ENCODE peak calls at places on chromosomes 16 and 17, in five cellular contexts. Q is AG04450, K is BJ, D is brain microvascular endothelial cell, Y is IMR-90. R is an unnamed sample.

GRCh38 chr16:84509032-84509950 is 4.8 kb upstream of the MEAK7 start:
- DNase-seq in D (no peak), Q (no peak), K (no peak), Y (no peak), R (no peak)

GRCh38 chr16:87951550-87952538 is 610 bp downstream of the BANP start:
- DNase-seq in Y (no peak), Q (no peak), K (no peak), D (no peak), R (no peak)

GRCh38 chr16:88519938-88520653 is 50.1 kb upstream of the ZC3H18 start:
- DNase-seq in D (no peak), Q (no peak), Y (no peak), K (no peak), R (no peak)

GRCh38 chr17:31321971-31322370 is 549 bp upstream of the EVI2A start:
- DNase-seq in K (no peak), Q (no peak), Y (no peak), D (no peak), R (no peak)

GRCh38 chr16:35636831-35637230 is 2177.4 kb downstream of the TP53TG3F start:
- DNase-seq in Q (no peak), D (no peak), Y (no peak), K (no peak), R (no peak)

GRCh38 chr17:43453331-43453812 is 30.4 kb upstream of the DHX8 start:
- DNase-seq in K (no peak), D (no peak), Y (no peak), Q (no peak), R (no peak)

GRCh38 chr16:89981414-89981813 is 32.9 kb downstream of the DEF8 start:
- DNase-seq in D (no peak), Y (no peak), Q (no peak), K (no peak), R (no peak)

GRCh38 chr16:84746875-84747274 is 47.1 kb downstream of the USP10 start:
- DNase-seq in D (no peak), Q (no peak), Y (no peak), K (no peak), R (no peak)

GRCh38 chr17:17400070-17400469 is 76.7 kb upstream of the MED9 start:
- DNase-seq in K (no peak), D (no peak), Q (no peak), Y (no peak), R (no peak)

GRCh38 chr16:2843526-2843925 is 13.4 kb downstream of the ZG16B start:
- DNase-seq in K (no peak), D (no peak), Q (no peak), Y (no peak), R (no peak)

GRCh38 chr16:2839650-2840450 is 9.7 kb downstream of the ZG16B start:
- DNase-seq in D (no peak), Y (no peak), Q (no peak), K (no peak), R (no peak)

GRCh38 chr16:2842340-2843000 is 12.4 kb downstream of the ZG16B start:
- DNase-seq in Y (no peak), K (no peak), Q (no peak), D (no peak), R (no peak)

GRCh38 chr16:2840914-2841313 is 10.8 kb downstream of the ZG16B start:
- DNase-seq in D (no peak), K (no peak), Y (no peak), Q (no peak), R (no peak)

DNA sequence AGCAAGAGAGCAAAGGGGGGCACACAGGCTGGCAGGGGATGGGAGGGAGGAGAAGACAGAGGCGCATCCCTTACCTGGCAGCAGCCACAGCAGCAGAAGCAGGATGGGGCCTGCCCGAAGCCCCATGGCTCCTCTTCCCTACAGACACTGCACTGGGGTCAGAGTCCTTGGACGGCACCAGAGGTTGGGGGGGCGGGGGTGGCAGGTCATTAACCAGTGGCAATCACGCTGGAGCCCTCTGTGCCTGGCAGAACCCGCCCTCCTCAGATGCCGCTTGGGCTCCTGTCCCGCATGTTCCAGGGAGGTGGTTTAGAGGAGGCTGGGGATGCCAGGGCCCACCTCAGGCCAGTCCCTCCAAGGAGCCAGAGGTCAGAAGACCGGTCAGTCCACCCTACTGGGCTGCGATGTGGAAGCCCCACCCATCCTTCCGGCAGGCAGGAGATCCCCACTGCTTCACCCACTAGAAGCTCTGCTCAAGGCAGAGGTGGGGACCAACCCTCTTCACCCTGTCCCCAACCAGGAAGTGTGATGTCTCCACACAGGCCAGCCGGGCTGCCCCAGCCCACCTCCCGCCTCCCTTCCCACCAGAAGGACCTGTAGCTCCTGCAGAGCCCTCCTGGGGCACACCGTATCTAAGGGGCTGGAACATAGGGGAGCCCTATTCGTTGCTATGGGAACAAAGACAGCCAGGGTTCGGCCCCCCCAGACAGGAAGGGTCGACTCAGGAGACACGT is 11.7 kb downstream of the ZG16B start:
- DNase-seq in K (no peak), D (no peak), Q (no peak), Y (no peak), R (no peak)
- H3K4me3 ChIP-seq in K (no peak overlapping the region), D (no peak overlapping the region), Q (no peak overlapping the region), Y (no peak overlapping the region), R (peak overlapping the region; percentile 11)

GRCh38 chr17:11268176-11268575 is 27.2 kb downstream of the SHISA6 start:
- DNase-seq in K (no peak), Q (no peak), Y (no peak), D (no peak), R (no peak)

GRCh38 chr17:11269210-11269609 is 28.2 kb downstream of the SHISA6 start:
- DNase-seq in Y (no peak), K (no peak), Q (no peak), D (no peak), R (no peak)

DNA sequence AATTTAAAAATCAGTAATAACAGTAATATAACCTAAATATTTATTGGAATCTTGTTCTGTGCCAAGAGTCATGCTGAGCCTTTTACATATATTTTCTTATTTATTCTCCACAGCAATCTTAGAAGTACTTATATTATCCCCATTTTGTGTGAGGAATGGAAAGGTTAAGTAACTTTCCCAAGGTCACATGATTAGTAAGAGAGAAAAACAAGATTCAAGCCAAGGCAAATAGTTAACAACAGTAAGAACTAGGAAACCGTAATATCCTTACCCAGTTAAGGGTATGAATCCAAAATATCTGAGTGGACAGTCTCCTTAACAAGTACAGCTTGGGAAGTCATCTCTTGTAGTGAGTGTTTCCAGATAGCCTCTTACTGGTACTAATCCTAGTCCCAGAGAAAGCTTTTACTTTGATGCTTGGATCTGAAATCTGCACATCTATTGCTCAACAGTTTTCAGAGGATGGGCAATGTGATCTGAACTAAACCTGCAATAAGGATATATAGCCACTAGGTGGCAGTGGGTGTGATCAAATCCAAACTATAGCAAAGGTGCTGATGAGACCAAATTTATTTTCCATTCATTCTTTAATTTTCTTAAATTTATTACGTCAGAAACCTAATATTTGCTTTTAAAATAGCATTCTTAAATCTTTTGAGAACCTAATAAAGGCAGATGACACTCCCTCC is 23.3 kb downstream of the SHISA6 start:
- DNase-seq in D (no peak), Y (no peak), K (no peak), Q (no peak), R (no peak)
- TF ChIP-seq CTCF in D (peak; percentile 6), Y (no peak), K (no peak), Q (no peak), R (no peak)

GRCh38 chr17:81418710-81419332 is 23.6 kb downstream of the BAHCC1 start:
- DNase-seq in K (no peak), Y (peak; percentile 36), Q (no peak), D (no peak), R (no peak)

GRCh38 chr17:81422776-81423697 is 27.8 kb downstream of the BAHCC1 start:
- DNase-seq in Q (peak; percentile 78), Y (peak; percentile 96), D (peak; percentile 92), K (peak; percentile 72), R (peak; percentile 82)

GRCh38 chr17:81419886-81420768 is 24.9 kb downstream of the BAHCC1 start:
- DNase-seq in K (no peak), Y (no peak), D (no peak), Q (no peak), R (no peak)

GRCh38 chr17:81419333-81419885 is 24.2 kb downstream of the BAHCC1 start:
- DNase-seq in D (peak; percentile 82), Q (peak; percentile 44), K (peak; percentile 78), Y (peak; percentile 91), R (peak; percentile 86)

DNA sequence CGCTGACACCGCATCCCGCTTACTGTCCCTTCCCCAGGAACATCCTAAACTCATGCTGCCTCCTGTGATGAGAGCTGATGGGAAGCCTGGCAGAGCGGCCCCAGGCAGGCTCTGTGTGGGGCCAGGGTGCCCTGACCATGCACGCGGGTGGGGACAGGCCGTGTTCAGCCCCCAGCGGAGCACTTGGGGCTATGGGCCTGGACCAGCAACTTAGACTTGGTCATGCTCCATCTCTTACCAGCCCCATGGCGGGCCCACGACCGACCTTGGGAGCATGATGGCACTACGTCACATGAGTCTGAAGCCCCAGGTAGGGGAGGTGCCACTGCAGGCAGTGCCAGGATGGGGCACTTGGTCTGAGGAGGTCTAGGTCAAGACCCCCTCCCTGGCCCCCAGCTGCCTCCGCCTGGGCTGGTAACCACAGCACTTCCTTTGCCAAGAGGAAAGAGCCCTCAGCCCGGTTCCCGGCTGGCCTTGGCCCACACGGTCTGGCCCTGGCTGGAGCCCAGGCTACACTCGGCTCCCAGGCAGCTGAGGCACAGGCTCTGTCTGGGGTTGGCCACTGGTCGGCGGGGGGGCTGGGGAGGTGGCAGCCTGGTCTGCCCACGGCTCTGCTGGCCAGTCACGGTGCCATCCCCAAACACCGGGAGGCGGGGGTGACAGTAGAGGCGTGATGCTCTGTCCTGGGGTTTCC is 25.7 kb downstream of the BAHCC1 start:
- DNase-seq in D (no peak), Q (no peak), Y (peak; percentile 49), K (no peak), R (no peak)
- H3K4me3 ChIP-seq in D (no peak overlapping the region), Q (no peak overlapping the region), Y (no peak overlapping the region), K (no peak overlapping the region), R (no peak overlapping the region)

GRCh38 chr17:80263253-80264047 is 2.8 kb downstream of the RNF213 start:
- DNase-seq in D (peak; percentile 91), Q (peak; percentile 78), K (no peak), Y (peak; percentile 89), R (peak; percentile 42)
- TF ChIP-seq CTCF in D (peak; percentile 36), Q (peak; percentile 29), K (no peak), Y (peak; percentile 28), R (peak; percentile 7)

GRCh38 chr17:8041249-8041928 is 2.5 kb downstream of the ALOX15B start:
- DNase-seq in K (peak; percentile 13), D (peak; percentile 46), Q (peak; percentile 29), Y (peak; percentile 73), R (peak; percentile 77)

GRCh38 chr17:8041980-8042379 is 3.1 kb downstream of the ALOX15B start:
- DNase-seq in Q (no peak), K (no peak), Y (no peak), D (no peak), R (no peak)

GRCh38 chr17:8039611-8040168 is 831 bp downstream of the ALOX15B start:
- DNase-seq in Q (no peak), Y (no peak), K (no peak), D (no peak), R (no peak)

GRCh38 chr17:8038954-8039610 is at the start of gene ALOX15B:
- DNase-seq in K (no peak), Y (no peak), D (no peak), Q (no peak), R (no peak)
- H3K4me3 ChIP-seq in K (no peak within 1 kb of the TSS), Y (no peak within 1 kb of the TSS), D (peak within 1 kb of the TSS; percentile 3), Q (no peak within 1 kb of the TSS), R (no peak within 1 kb of the TSS)